ENCODE peak calls at places on chromosomes 12 and 14, in eight cellular contexts. One of them, this sample, is unnamed.

GRCh38 chr12:29944269-29945000 is 160.7 kb upstream of the TMTC1 start:
- DNase-seq in stimulated activated CD8-positive, alpha-beta memory T cell treated with anti-CD3 and anti-CD28 coated beads, Interleukin-2, amount 100 ng/mL, for 1 hour: no peak
- DNase-seq in memory B cell: no peak
- DNase-seq in cardiac fibroblast: no peak
- DNase-seq in activated naive CD4-positive, alpha-beta T cell: no peak
- DNase-seq in brain microvascular endothelial cell: no peak
- DNase-seq in renal cortical epithelial cell: no peak
- DNase-seq in endodermal cell: no peak
- DNase-seq in this sample: no peak

GRCh38 chr12:53952871-53953734 is 1.6 kb upstream of the HOXC12 start:
- DNase-seq in stimulated activated CD8-positive, alpha-beta memory T cell treated with anti-CD3 and anti-CD28 coated beads, Interleukin-2, amount 100 ng/mL, for 1 hour: no peak
- DNase-seq in memory B cell: no peak
- DNase-seq in cardiac fibroblast: no peak
- DNase-seq in activated naive CD4-positive, alpha-beta T cell: no peak
- DNase-seq in brain microvascular endothelial cell: no peak
- DNase-seq in renal cortical epithelial cell: no peak
- DNase-seq in endodermal cell: peak
- DNase-seq in this sample: peak

GRCh38 chr14:104866451-104867370 is 1.6 kb downstream of the CEP170B start:
- DNase-seq in stimulated activated CD8-positive, alpha-beta memory T cell treated with anti-CD3 and anti-CD28 coated beads, Interleukin-2, amount 100 ng/mL, for 1 hour: no peak
- DNase-seq in memory B cell: no peak
- DNase-seq in cardiac fibroblast: no peak
- DNase-seq in activated naive CD4-positive, alpha-beta T cell: no peak
- DNase-seq in brain microvascular endothelial cell: no peak
- DNase-seq in renal cortical epithelial cell: no peak
- DNase-seq in endodermal cell: no peak
- DNase-seq in this sample: no peak

GRCh38 chr14:25231006-25231405 is 181.1 kb upstream of the STXBP6 start:
- DNase-seq in stimulated activated CD8-positive, alpha-beta memory T cell treated with anti-CD3 and anti-CD28 coated beads, Interleukin-2, amount 100 ng/mL, for 1 hour: no peak
- DNase-seq in memory B cell: no peak
- DNase-seq in cardiac fibroblast: no peak
- DNase-seq in activated naive CD4-positive, alpha-beta T cell: no peak
- DNase-seq in brain microvascular endothelial cell: no peak
- DNase-seq in renal cortical epithelial cell: no peak
- DNase-seq in endodermal cell: no peak
- DNase-seq in this sample: no peak

GRCh38 chr12:10968765-10969456 is 17.8 kb downstream of the TAS2R50 start:
- DNase-seq in stimulated activated CD8-positive, alpha-beta memory T cell treated with anti-CD3 and anti-CD28 coated beads, Interleukin-2, amount 100 ng/mL, for 1 hour: no peak
- DNase-seq in memory B cell: no peak
- DNase-seq in cardiac fibroblast: peak
- DNase-seq in activated naive CD4-positive, alpha-beta T cell: no peak
- DNase-seq in brain microvascular endothelial cell: peak
- DNase-seq in renal cortical epithelial cell: peak
- DNase-seq in endodermal cell: no peak
- DNase-seq in this sample: peak

GRCh38 chr12:19095869-19096480 is 33.6 kb upstream of the PLEKHA5 start:
- DNase-seq in stimulated activated CD8-positive, alpha-beta memory T cell treated with anti-CD3 and anti-CD28 coated beads, Interleukin-2, amount 100 ng/mL, for 1 hour: no peak
- DNase-seq in memory B cell: no peak
- DNase-seq in cardiac fibroblast: peak
- DNase-seq in activated naive CD4-positive, alpha-beta T cell: no peak
- DNase-seq in brain microvascular endothelial cell: peak
- DNase-seq in renal cortical epithelial cell: peak
- DNase-seq in endodermal cell: no peak
- DNase-seq in this sample: no peak

GRCh38 chr14:36441283-36441682 is 78.7 kb downstream of the NKX2-1 start:
- DNase-seq in stimulated activated CD8-positive, alpha-beta memory T cell treated with anti-CD3 and anti-CD28 coated beads, Interleukin-2, amount 100 ng/mL, for 1 hour: no peak
- DNase-seq in memory B cell: no peak
- DNase-seq in cardiac fibroblast: no peak
- DNase-seq in activated naive CD4-positive, alpha-beta T cell: no peak
- DNase-seq in brain microvascular endothelial cell: no peak
- DNase-seq in renal cortical epithelial cell: no peak
- DNase-seq in endodermal cell: no peak
- DNase-seq in this sample: no peak

GRCh38 chr12:93502802-93503623 is 35.7 kb downstream of the MRPL42 start:
- DNase-seq in stimulated activated CD8-positive, alpha-beta memory T cell treated with anti-CD3 and anti-CD28 coated beads, Interleukin-2, amount 100 ng/mL, for 1 hour: peak
- DNase-seq in memory B cell: peak
- DNase-seq in cardiac fibroblast: peak
- DNase-seq in activated naive CD4-positive, alpha-beta T cell: peak
- DNase-seq in brain microvascular endothelial cell: peak
- DNase-seq in renal cortical epithelial cell: peak
- DNase-seq in endodermal cell: peak
- DNase-seq in this sample: peak

GRCh38 chr12:107448198-107448597 is 237.4 kb upstream of the PWP1 start:
- DNase-seq in stimulated activated CD8-positive, alpha-beta memory T cell treated with anti-CD3 and anti-CD28 coated beads, Interleukin-2, amount 100 ng/mL, for 1 hour: no peak
- DNase-seq in memory B cell: no peak
- DNase-seq in cardiac fibroblast: no peak
- DNase-seq in activated naive CD4-positive, alpha-beta T cell: no peak
- DNase-seq in brain microvascular endothelial cell: peak
- DNase-seq in renal cortical epithelial cell: no peak
- DNase-seq in endodermal cell: peak
- DNase-seq in this sample: peak

GRCh38 chr12:106288134-106288509 is 14.4 kb upstream of the TCP11L2 start:
- DNase-seq in stimulated activated CD8-positive, alpha-beta memory T cell treated with anti-CD3 and anti-CD28 coated beads, Interleukin-2, amount 100 ng/mL, for 1 hour: no peak
- DNase-seq in memory B cell: no peak
- DNase-seq in cardiac fibroblast: no peak
- DNase-seq in activated naive CD4-positive, alpha-beta T cell: no peak
- DNase-seq in brain microvascular endothelial cell: no peak
- DNase-seq in renal cortical epithelial cell: no peak
- DNase-seq in endodermal cell: no peak
- DNase-seq in this sample: no peak

GRCh38 chr12:119206348-119207075 is 27.8 kb downstream of the HSPB8 start:
- DNase-seq in stimulated activated CD8-positive, alpha-beta memory T cell treated with anti-CD3 and anti-CD28 coated beads, Interleukin-2, amount 100 ng/mL, for 1 hour: no peak
- DNase-seq in memory B cell: no peak
- DNase-seq in cardiac fibroblast: no peak
- DNase-seq in activated naive CD4-positive, alpha-beta T cell: no peak
- DNase-seq in brain microvascular endothelial cell: no peak
- DNase-seq in renal cortical epithelial cell: no peak
- DNase-seq in endodermal cell: peak
- DNase-seq in this sample: no peak

GRCh38 chr12:20120296-20120695 is 248.0 kb upstream of the PDE3A start:
- DNase-seq in stimulated activated CD8-positive, alpha-beta memory T cell treated with anti-CD3 and anti-CD28 coated beads, Interleukin-2, amount 100 ng/mL, for 1 hour: no peak
- DNase-seq in memory B cell: no peak
- DNase-seq in cardiac fibroblast: peak
- DNase-seq in activated naive CD4-positive, alpha-beta T cell: no peak
- DNase-seq in brain microvascular endothelial cell: peak
- DNase-seq in renal cortical epithelial cell: no peak
- DNase-seq in endodermal cell: no peak
- DNase-seq in this sample: no peak

GRCh38 chr12:99026332-99027116 is 381.4 kb downstream of the APAF1 start:
- DNase-seq in stimulated activated CD8-positive, alpha-beta memory T cell treated with anti-CD3 and anti-CD28 coated beads, Interleukin-2, amount 100 ng/mL, for 1 hour: no peak
- DNase-seq in memory B cell: no peak
- DNase-seq in cardiac fibroblast: no peak
- DNase-seq in activated naive CD4-positive, alpha-beta T cell: no peak
- DNase-seq in brain microvascular endothelial cell: no peak
- DNase-seq in renal cortical epithelial cell: no peak
- DNase-seq in endodermal cell: no peak
- DNase-seq in this sample: no peak

GRCh38 chr12:124676725-124677462 is 109.5 kb upstream of the NCOR2 start:
- DNase-seq in stimulated activated CD8-positive, alpha-beta memory T cell treated with anti-CD3 and anti-CD28 coated beads, Interleukin-2, amount 100 ng/mL, for 1 hour: no peak
- DNase-seq in memory B cell: no peak
- DNase-seq in cardiac fibroblast: no peak
- DNase-seq in activated naive CD4-positive, alpha-beta T cell: no peak
- DNase-seq in brain microvascular endothelial cell: no peak
- DNase-seq in renal cortical epithelial cell: no peak
- DNase-seq in endodermal cell: no peak
- DNase-seq in this sample: no peak

GRCh38 chr14:32457213-32457920 is 128.3 kb downstream of the AKAP6 start:
- DNase-seq in stimulated activated CD8-positive, alpha-beta memory T cell treated with anti-CD3 and anti-CD28 coated beads, Interleukin-2, amount 100 ng/mL, for 1 hour: no peak
- DNase-seq in memory B cell: no peak
- DNase-seq in cardiac fibroblast: peak
- DNase-seq in activated naive CD4-positive, alpha-beta T cell: no peak
- DNase-seq in brain microvascular endothelial cell: peak
- DNase-seq in renal cortical epithelial cell: no peak
- DNase-seq in endodermal cell: no peak
- DNase-seq in this sample: peak

GRCh38 chr12:132954471-132955048 is 1.5 kb downstream of the ZNF605 start:
- DNase-seq in stimulated activated CD8-positive, alpha-beta memory T cell treated with anti-CD3 and anti-CD28 coated beads, Interleukin-2, amount 100 ng/mL, for 1 hour: no peak
- DNase-seq in memory B cell: no peak
- DNase-seq in cardiac fibroblast: peak
- DNase-seq in activated naive CD4-positive, alpha-beta T cell: no peak
- DNase-seq in brain microvascular endothelial cell: no peak
- DNase-seq in renal cortical epithelial cell: no peak
- DNase-seq in endodermal cell: peak
- DNase-seq in this sample: no peak

This sample was measured in HTR-8/SVneo.